ENCODE peak calls at places on chromosomes 11 and 22, in six cellular contexts. One of them, this sample, is unnamed.
A peak's percentile ranks its signal among the peaks of the same experiment; 100 is the strongest.

GRCh38 chr22:27576413-27576812 is 225.1 kb downstream of the MN1 start:
- DNase-seq in SK-N-SH: peak; percentile 32
- DNase-seq in neural progenitor cell: no peak
- DNase-seq in adrenal gland: no peak
- DNase-seq in CD8-positive, alpha-beta T cell: no peak
- DNase-seq in HCT116: no peak
- DNase-seq in this sample: no peak

GRCh38 chr11:126139541-126140091 is 71.8 kb downstream of the RPUSD4 start:
- DNase-seq in CD8-positive, alpha-beta T cell: no peak
- DNase-seq in adrenal gland: no peak
- DNase-seq in HCT116: no peak
- DNase-seq in neural progenitor cell: no peak
- DNase-seq in SK-N-SH: no peak
- DNase-seq in this sample: no peak

GRCh38 chr11:78149646-78150045 is 10.2 kb upstream of the ALG8 start:
- DNase-seq in CD8-positive, alpha-beta T cell: peak; percentile 36
- DNase-seq in SK-N-SH: no peak
- DNase-seq in neural progenitor cell: no peak
- DNase-seq in adrenal gland: peak; percentile 50
- DNase-seq in HCT116: no peak
- DNase-seq in this sample: no peak

GRCh38 chr22:46336119-46337078 is 885 bp downstream of the TRMU start:
- DNase-seq in CD8-positive, alpha-beta T cell: no peak
- DNase-seq in HCT116: no peak
- DNase-seq in neural progenitor cell: peak; percentile 70
- DNase-seq in SK-N-SH: peak; percentile 65
- DNase-seq in adrenal gland: no peak
- DNase-seq in this sample: peak; percentile 11

GRCh38 chr11:73493838-73494598 is 103.9 kb downstream of the FAM168A start:
- DNase-seq in SK-N-SH: no peak
- DNase-seq in adrenal gland: peak; percentile 21
- DNase-seq in CD8-positive, alpha-beta T cell: no peak
- DNase-seq in HCT116: peak; percentile 90
- DNase-seq in neural progenitor cell: peak; percentile 72
- DNase-seq in this sample: peak; percentile 41

GRCh38 chr11:69640260-69640994 is 529 bp upstream of the CCND1 start:
- DNase-seq in CD8-positive, alpha-beta T cell: no peak
- DNase-seq in SK-N-SH: no peak
- DNase-seq in adrenal gland: peak; percentile 55
- DNase-seq in HCT116: no peak
- DNase-seq in neural progenitor cell: peak; percentile 48
- DNase-seq in this sample: no peak

GRCh38 chr11:86671386-86672006 is 920 bp downstream of the ME3 start:
- DNase-seq in SK-N-SH: no peak
- DNase-seq in neural progenitor cell: peak; percentile 47
- DNase-seq in HCT116: no peak
- DNase-seq in CD8-positive, alpha-beta T cell: peak; percentile 16
- DNase-seq in adrenal gland: peak; percentile 86
- DNase-seq in this sample: no peak

GRCh38 chr22:44963832-44964721 is 45.7 kb downstream of the PHF21B start:
- DNase-seq in SK-N-SH: peak; percentile 52
- DNase-seq in HCT116: no peak
- DNase-seq in neural progenitor cell: peak; percentile 42
- DNase-seq in CD8-positive, alpha-beta T cell: no peak
- DNase-seq in adrenal gland: no peak
- DNase-seq in this sample: peak; percentile 58

GRCh38 chr11:35629511-35629910 is 11.3 kb downstream of the FJX1 start:
- DNase-seq in SK-N-SH: no peak
- DNase-seq in CD8-positive, alpha-beta T cell: no peak
- DNase-seq in neural progenitor cell: no peak
- DNase-seq in adrenal gland: no peak
- DNase-seq in HCT116: no peak
- DNase-seq in this sample: no peak

GRCh38 chr22:19797086-19797485 is 36.5 kb downstream of the TBX1 start:
- DNase-seq in CD8-positive, alpha-beta T cell: no peak
- DNase-seq in adrenal gland: no peak
- DNase-seq in HCT116: no peak
- DNase-seq in SK-N-SH: no peak
- DNase-seq in neural progenitor cell: no peak
- DNase-seq in this sample: no peak

GRCh38 chr11:11842426-11843008 is 745 bp downstream of the USP47 start:
- DNase-seq in SK-N-SH: peak; percentile 54
- DNase-seq in HCT116: peak; percentile 53
- DNase-seq in CD8-positive, alpha-beta T cell: peak; percentile 73
- DNase-seq in adrenal gland: peak; percentile 68
- DNase-seq in neural progenitor cell: peak; percentile 73
- DNase-seq in this sample: peak; percentile 66

GRCh38 chr11:81986556-81987161 is 747.0 kb downstream of the FAM181B start:
- DNase-seq in SK-N-SH: no peak
- DNase-seq in neural progenitor cell: no peak
- DNase-seq in HCT116: no peak
- DNase-seq in CD8-positive, alpha-beta T cell: no peak
- DNase-seq in adrenal gland: no peak
- DNase-seq in this sample: no peak

GRCh38 chr22:49658902-49659280 is 168.8 kb downstream of the BRD1 start:
- DNase-seq in HCT116: no peak
- DNase-seq in SK-N-SH: no peak
- DNase-seq in CD8-positive, alpha-beta T cell: no peak
- DNase-seq in neural progenitor cell: no peak
- DNase-seq in adrenal gland: no peak
- DNase-seq in this sample: peak; percentile 4

GRCh38 chr11:13094930-13095687 is 86.0 kb downstream of the RASSF10 start:
- DNase-seq in neural progenitor cell: no peak
- DNase-seq in CD8-positive, alpha-beta T cell: no peak
- DNase-seq in SK-N-SH: no peak
- DNase-seq in HCT116: no peak
- DNase-seq in adrenal gland: no peak
- DNase-seq in this sample: no peak

GRCh38 chr22:49856766-49857618 is 3.3 kb downstream of the ZBED4 start:
- DNase-seq in CD8-positive, alpha-beta T cell: no peak
- DNase-seq in SK-N-SH: no peak
- DNase-seq in neural progenitor cell: no peak
- DNase-seq in HCT116: no peak
- DNase-seq in adrenal gland: no peak
- DNase-seq in this sample: no peak

GRCh38 chr11:19913893-19914249 is 201.2 kb downstream of the NAV2 start:
- DNase-seq in HCT116: no peak
- DNase-seq in neural progenitor cell: no peak
- DNase-seq in adrenal gland: no peak
- DNase-seq in SK-N-SH: no peak
- DNase-seq in CD8-positive, alpha-beta T cell: no peak
- DNase-seq in this sample: no peak

GRCh38 chr11:19913236-19913892 is 200.7 kb downstream of the NAV2 start:
- DNase-seq in CD8-positive, alpha-beta T cell: no peak
- DNase-seq in HCT116: no peak
- DNase-seq in SK-N-SH: no peak
- DNase-seq in adrenal gland: no peak
- DNase-seq in neural progenitor cell: no peak
- DNase-seq in this sample: no peak

GRCh38 chr11:19917069-19917468 is 204.4 kb downstream of the NAV2 start:
- DNase-seq in adrenal gland: no peak
- DNase-seq in HCT116: no peak
- DNase-seq in SK-N-SH: no peak
- DNase-seq in CD8-positive, alpha-beta T cell: no peak
- DNase-seq in neural progenitor cell: no peak
- DNase-seq in this sample: no peak

GRCh38 chr11:19918302-19919049 is 205.8 kb downstream of the NAV2 start:
- DNase-seq in neural progenitor cell: no peak
- DNase-seq in HCT116: no peak
- DNase-seq in adrenal gland: no peak
- DNase-seq in CD8-positive, alpha-beta T cell: no peak
- DNase-seq in SK-N-SH: no peak
- DNase-seq in this sample: no peak

DNA sequence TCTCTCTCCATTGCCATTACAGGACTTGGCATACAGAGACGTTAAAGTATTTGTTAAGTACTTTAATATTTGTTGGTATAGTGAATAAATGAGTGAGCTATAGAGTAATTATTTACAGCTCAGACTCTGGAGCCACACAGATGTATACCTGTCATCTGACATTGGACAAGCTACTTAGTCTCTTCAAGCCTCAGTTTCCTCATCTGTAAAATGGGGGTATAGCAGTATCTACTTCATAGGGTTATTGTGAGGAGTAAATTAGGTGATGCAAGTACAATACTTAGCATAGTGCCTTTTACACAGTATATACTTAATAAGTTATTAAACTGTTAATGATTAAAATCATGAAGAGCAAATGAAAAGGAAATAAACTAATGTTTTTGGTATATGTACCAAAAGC is 203.2 kb downstream of the NAV2 start:
- DNase-seq in neural progenitor cell: no peak
- DNase-seq in adrenal gland: no peak
- DNase-seq in HCT116: no peak
- DNase-seq in CD8-positive, alpha-beta T cell: no peak
- DNase-seq in SK-N-SH: no peak
- DNase-seq in this sample: no peak
- H3K4me1 ChIP-seq in neural progenitor cell: peaks cover 14% of the 10 kb centered on the region
- H3K4me1 ChIP-seq in adrenal gland: no peaks in the 10 kb centered on the region
- H3K4me1 ChIP-seq in HCT116: no peaks in the 10 kb centered on the region
- H3K4me1 ChIP-seq in CD8-positive, alpha-beta T cell: no peaks in the 10 kb centered on the region
- H3K4me1 ChIP-seq in SK-N-SH: peaks cover 25% of the 10 kb centered on the region
- H3K4me1 ChIP-seq in this sample: peaks cover 3% of the 10 kb centered on the region

DNA sequence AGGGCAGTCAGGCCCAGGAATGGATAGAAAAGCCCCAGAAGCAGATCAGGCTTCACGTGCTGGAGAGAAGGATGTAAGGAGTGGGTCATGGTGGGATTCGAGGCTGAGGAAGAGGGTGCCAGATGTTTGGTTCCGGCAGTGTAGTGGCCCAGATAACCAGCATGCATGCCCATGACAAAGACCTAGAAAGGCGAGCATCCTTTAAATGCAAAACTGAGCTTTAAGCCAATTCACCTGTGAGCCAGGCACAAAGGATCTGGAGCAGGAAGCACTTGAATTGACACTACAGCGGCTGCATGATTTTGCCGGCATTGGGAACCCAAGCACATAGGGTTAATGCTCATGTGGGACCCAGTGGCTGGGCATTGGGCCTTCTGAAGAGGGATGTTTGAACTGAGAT is 185.5 kb downstream of the TRIM29 start:
- DNase-seq in CD8-positive, alpha-beta T cell: no peak
- DNase-seq in HCT116: no peak
- DNase-seq in neural progenitor cell: no peak
- DNase-seq in adrenal gland: no peak
- DNase-seq in SK-N-SH: no peak
- DNase-seq in this sample: no peak
- H3K27me3 ChIP-seq in CD8-positive, alpha-beta T cell: no peaks in the 10 kb centered on the region
- H3K27me3 ChIP-seq in HCT116: peaks cover 27% of the 10 kb centered on the region
- H3K27me3 ChIP-seq in neural progenitor cell: no peaks in the 10 kb centered on the region
- H3K27me3 ChIP-seq in adrenal gland: no peaks in the 10 kb centered on the region
- H3K27me3 ChIP-seq in SK-N-SH: no peaks in the 10 kb centered on the region
- H3K27me3 ChIP-seq in this sample: peaks cover 2% of the 10 kb centered on the region

GRCh38 chr11:67367836-67368227 is 5.6 kb downstream of the CLCF1 start:
- DNase-seq in neural progenitor cell: no peak
- DNase-seq in SK-N-SH: no peak
- DNase-seq in HCT116: no peak
- DNase-seq in CD8-positive, alpha-beta T cell: no peak
- DNase-seq in adrenal gland: no peak
- DNase-seq in this sample: no peak
- H3K4me1 ChIP-seq in neural progenitor cell: peaks cover 23% of the 10 kb centered on the region
- H3K4me1 ChIP-seq in SK-N-SH: peaks cover 28% of the 10 kb centered on the region
- H3K4me1 ChIP-seq in HCT116: peaks cover 15% of the 10 kb centered on the region
- H3K4me1 ChIP-seq in CD8-positive, alpha-beta T cell: peaks cover 59% of the 10 kb centered on the region
- H3K4me1 ChIP-seq in adrenal gland: peaks cover 6% of the 10 kb centered on the region
- H3K4me1 ChIP-seq in this sample: no peaks in the 10 kb centered on the region

GRCh38 chr11:114896594-114896993 is 218.3 kb downstream of the NXPE2 start:
- DNase-seq in CD8-positive, alpha-beta T cell: no peak
- DNase-seq in neural progenitor cell: no peak
- DNase-seq in adrenal gland: no peak
- DNase-seq in SK-N-SH: no peak
- DNase-seq in HCT116: no peak
- DNase-seq in this sample: no peak
- H3K27me3 ChIP-seq in CD8-positive, alpha-beta T cell: no peaks in the 10 kb centered on the region
- H3K27me3 ChIP-seq in neural progenitor cell: peaks cover 5% of the 10 kb centered on the region
- H3K27me3 ChIP-seq in adrenal gland: no peaks in the 10 kb centered on the region
- H3K27me3 ChIP-seq in SK-N-SH: no peaks in the 10 kb centered on the region
- H3K27me3 ChIP-seq in HCT116: no peaks in the 10 kb centered on the region
- H3K27me3 ChIP-seq in this sample: no peaks in the 10 kb centered on the region

DNA sequence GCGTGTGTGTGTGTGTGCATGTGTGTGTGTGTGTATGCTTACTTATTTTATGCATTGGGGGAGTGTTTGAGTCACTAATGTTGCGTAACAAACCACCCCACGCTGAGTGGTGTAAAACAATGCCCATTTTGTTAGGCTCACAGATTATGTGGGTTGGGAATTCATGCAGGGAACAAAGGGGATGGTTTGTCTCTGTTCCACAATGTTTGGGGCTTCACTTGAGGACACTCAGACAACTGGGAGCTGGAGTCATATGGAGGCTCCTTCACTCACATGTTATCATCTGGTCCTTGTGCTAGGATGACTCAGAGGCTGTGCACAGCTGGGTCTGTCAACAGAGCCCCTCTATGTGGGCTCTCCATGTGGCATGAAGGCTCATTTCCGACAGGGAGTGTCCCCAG is 51.3 kb upstream of the LARGE1 start:
- DNase-seq in SK-N-SH: no peak
- DNase-seq in CD8-positive, alpha-beta T cell: no peak
- DNase-seq in adrenal gland: no peak
- DNase-seq in HCT116: no peak
- DNase-seq in neural progenitor cell: peak; percentile 10
- DNase-seq in this sample: no peak
- H3K4me1 ChIP-seq in SK-N-SH: no peaks in the 10 kb centered on the region
- H3K4me1 ChIP-seq in CD8-positive, alpha-beta T cell: no peaks in the 10 kb centered on the region
- H3K4me1 ChIP-seq in adrenal gland: no peaks in the 10 kb centered on the region
- H3K4me1 ChIP-seq in HCT116: no peaks in the 10 kb centered on the region
- H3K4me1 ChIP-seq in neural progenitor cell: peaks cover 5% of the 10 kb centered on the region
- H3K4me1 ChIP-seq in this sample: no peaks in the 10 kb centered on the region

DNA sequence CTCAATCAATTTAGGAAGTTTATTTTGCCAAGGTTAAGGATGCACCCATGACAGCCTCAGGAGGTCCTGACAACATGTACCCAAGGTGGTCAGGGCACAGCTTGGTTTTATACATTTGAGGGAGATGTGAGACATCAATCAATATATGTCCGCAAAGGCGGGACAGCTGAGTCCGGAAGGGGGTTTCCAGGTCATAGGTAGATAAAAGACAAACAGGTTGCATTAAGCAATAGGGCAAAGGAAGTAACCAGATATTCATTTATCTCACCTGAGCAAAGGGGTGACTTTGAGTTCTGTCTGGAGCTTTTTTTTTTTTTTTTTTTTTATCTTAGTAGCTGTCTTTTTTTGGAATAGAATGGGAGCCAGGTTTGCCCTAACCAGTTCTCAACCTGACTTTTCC is 2.0 kb upstream of the TRIM34 start:
- DNase-seq in neural progenitor cell: no peak
- DNase-seq in adrenal gland: no peak
- DNase-seq in SK-N-SH: no peak
- DNase-seq in HCT116: no peak
- DNase-seq in CD8-positive, alpha-beta T cell: no peak
- DNase-seq in this sample: no peak
- H3K27me3 ChIP-seq in neural progenitor cell: no peaks in the 10 kb centered on the region
- H3K27me3 ChIP-seq in adrenal gland: no peaks in the 10 kb centered on the region
- H3K27me3 ChIP-seq in SK-N-SH: no peaks in the 10 kb centered on the region
- H3K27me3 ChIP-seq in HCT116: no peaks in the 10 kb centered on the region
- H3K27me3 ChIP-seq in CD8-positive, alpha-beta T cell: no peaks in the 10 kb centered on the region
- H3K27me3 ChIP-seq in this sample: no peaks in the 10 kb centered on the region